ENCODE peak calls at places on chromosomes 4 and X, in ten cellular contexts. N is tibial artery, P is lower lobe of right lung, Y is mesenchymal stem cell, I is body of pancreas, W is OCI-LY7, V is heart left ventricle, F is psoas muscle, T is fibroblast of lung, H is uterus. Z is an unnamed sample.

GRCh38 chrX:41720125-41720780 is 3.7 kb upstream of the GPR82 start:
- DNase-seq in H (no peak), W (peak; percentile 29), N (no peak), T (no peak), P (no peak), F (no peak), I (no peak), Y (peak; percentile 12), V (no peak), Z (no peak)

GRCh38 chrX:103399744-103400143 is 23.4 kb downstream of the BEX3 start:
- DNase-seq in V (no peak), W (no peak), H (no peak), F (no peak), N (no peak), Y (no peak), T (peak; percentile 44), P (no peak), I (no peak), Z (no peak)

GRCh38 chr4:132123870-132124623 is 1025.0 kb upstream of the PCDH10 start:
- DNase-seq in V (no peak), H (no peak), P (no peak), I (no peak), W (no peak), T (peak; percentile 36), Y (peak; percentile 43), F (no peak), N (no peak), Z (peak; percentile 8)

GRCh38 chrX:52363247-52363883 is 5.5 kb upstream of the XAGE2 start:
- DNase-seq in T (peak; percentile 12), I (no peak), P (no peak), W (no peak), N (no peak), F (no peak), H (no peak), V (no peak), Y (no peak), Z (no peak)

GRCh38 chr4:187184513-187184912 is 460.9 kb upstream of the FAT1 start:
- DNase-seq in V (no peak), Y (no peak), I (no peak), P (no peak), N (no peak), T (no peak), H (no peak), F (no peak), W (no peak), Z (no peak)

GRCh38 chr4:69056921-69057562 is 39.2 kb upstream of the UGT2B7 start:
- DNase-seq in W (no peak), N (no peak), Y (peak; percentile 18), V (no peak), I (no peak), P (no peak), H (no peak), T (no peak), F (no peak), Z (no peak)

GRCh38 chrX:105226499-105226898 is 6.0 kb upstream of the TEX13A start:
- DNase-seq in F (no peak), T (no peak), V (no peak), W (no peak), P (no peak), Y (no peak), H (no peak), N (no peak), I (no peak), Z (no peak)

GRCh38 chrX:70754169-70754843 is 154.2 kb downstream of the TEX11 start:
- DNase-seq in W (no peak), I (no peak), N (no peak), V (no peak), H (no peak), P (no peak), F (no peak), T (no peak), Y (no peak), Z (no peak)

GRCh38 chr4:75880278-75880677 is 22.0 kb downstream of the PPEF2 start:
- DNase-seq in V (no peak), F (no peak), T (no peak), P (no peak), I (no peak), H (no peak), N (no peak), Y (peak; percentile 24), W (no peak), Z (no peak)

GRCh38 chr4:8278421-8279287 is 9.1 kb downstream of the HTRA3 start:
- DNase-seq in H (peak; percentile 78), I (no peak), P (no peak), N (no peak), W (no peak), F (peak; percentile 52), T (peak; percentile 93), V (no peak), Y (peak; percentile 94), Z (no peak)

GRCh38 chrX:96002401-96002800 is 682.2 kb upstream of the DIAPH2 start:
- DNase-seq in W (no peak), T (peak; percentile 88), V (no peak), F (no peak), I (no peak), H (no peak), P (no peak), N (no peak), Y (no peak), Z (no peak)

DNA sequence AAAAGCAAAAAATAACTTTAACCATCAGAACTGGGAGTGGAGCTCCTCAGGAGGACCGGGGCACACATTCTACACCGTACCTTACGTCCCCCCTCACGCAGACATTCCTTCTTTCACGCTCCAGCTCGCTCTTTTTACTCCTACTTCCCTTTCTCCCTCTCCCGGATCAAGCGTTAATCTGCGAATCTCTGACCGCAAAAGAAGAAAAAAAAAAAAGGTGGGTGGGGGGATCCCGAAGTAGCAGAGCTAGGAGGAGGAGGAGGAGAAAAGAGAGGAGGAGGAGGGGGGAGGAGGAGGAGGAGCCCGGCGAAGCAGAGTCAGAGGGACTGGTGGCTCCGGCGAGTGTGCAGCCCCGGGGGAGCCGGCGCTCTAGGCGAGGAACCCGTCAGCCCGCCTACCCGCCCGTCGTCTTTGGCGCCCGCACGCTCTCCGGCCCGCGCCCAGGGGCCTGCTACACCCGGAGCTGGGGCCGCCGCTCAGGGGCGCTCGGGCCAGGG is at the start of gene NHSL2:
- DNase-seq in V (peak; percentile 16), W (no peak), F (peak; percentile 29), N (peak; percentile 64), H (peak; percentile 27), T (no peak), Y (peak; percentile 40), P (peak; percentile 40), I (peak; percentile 10), Z (no peak)
- H3K27ac ChIP-seq in V (peak within 1 kb of the TSS; percentile 9), W (no peak within 1 kb of the TSS), F (no peak within 1 kb of the TSS), N (no peak within 1 kb of the TSS), H (peak within 1 kb of the TSS; percentile 69), T (no peak within 1 kb of the TSS), Y (no peak within 1 kb of the TSS), P (no peak within 1 kb of the TSS), I (no peak within 1 kb of the TSS), Z (no peak within 1 kb of the TSS)

GRCh38 chr4:31261632-31262031 is 541.5 kb downstream of the PCDH7 start:
- DNase-seq in Y (no peak), W (no peak), I (no peak), F (no peak), T (no peak), H (no peak), V (no peak), P (no peak), N (no peak), Z (no peak)

GRCh38 chr4:31259119-31259518 is 539.0 kb downstream of the PCDH7 start:
- DNase-seq in I (no peak), H (no peak), Y (no peak), F (no peak), P (no peak), W (no peak), V (no peak), T (no peak), N (no peak), Z (no peak)
- H3K27ac ChIP-seq in I (no peak overlapping the region), H (no peak overlapping the region), Y (no peak overlapping the region), F (no peak overlapping the region), P (no peak overlapping the region), W (no peak overlapping the region), V (no peak overlapping the region), T (no peak overlapping the region), N (no peak overlapping the region), Z (no peak overlapping the region)

GRCh38 chrX:19810370-19810769 is 77.0 kb downstream of the SH3KBP1 start:
- DNase-seq in T (no peak), W (no peak), Y (peak; percentile 19), F (no peak), I (no peak), P (no peak), V (no peak), H (no peak), N (no peak), Z (no peak)
- H3K27ac ChIP-seq in T (no peak overlapping the region), W (peak overlapping the region; percentile 77), Y (no peak overlapping the region), F (no peak overlapping the region), I (no peak overlapping the region), P (no peak overlapping the region), V (no peak overlapping the region), H (no peak overlapping the region), N (no peak overlapping the region), Z (no peak overlapping the region)

GRCh38 chr4:147479817-147480216 is 1.1 kb upstream of the EDNRA start:
- DNase-seq in I (no peak), Y (peak; percentile 49), W (no peak), F (peak; percentile 8), N (peak; percentile 93), H (peak; percentile 48), T (peak; percentile 88), V (peak; percentile 59), P (no peak), Z (peak; percentile 49)

GRCh38 chr4:147480502-147480890 is 401 bp upstream of the EDNRA start:
- DNase-seq in I (no peak), F (no peak), T (no peak), W (no peak), Y (no peak), V (no peak), N (peak; percentile 67), H (peak; percentile 47), P (no peak), Z (no peak)

GRCh38 chr4:147481577-147482109 is 746 bp downstream of the EDNRA start:
- DNase-seq in W (no peak), V (peak; percentile 29), P (no peak), F (no peak), I (no peak), N (peak; percentile 67), T (peak; percentile 45), H (peak; percentile 24), Y (peak; percentile 46), Z (no peak)

GRCh38 chr4:147482281-147482680 is 1.4 kb downstream of the EDNRA start:
- DNase-seq in H (no peak), N (no peak), T (no peak), Y (no peak), W (no peak), P (no peak), I (no peak), F (no peak), V (no peak), Z (no peak)

DNA sequence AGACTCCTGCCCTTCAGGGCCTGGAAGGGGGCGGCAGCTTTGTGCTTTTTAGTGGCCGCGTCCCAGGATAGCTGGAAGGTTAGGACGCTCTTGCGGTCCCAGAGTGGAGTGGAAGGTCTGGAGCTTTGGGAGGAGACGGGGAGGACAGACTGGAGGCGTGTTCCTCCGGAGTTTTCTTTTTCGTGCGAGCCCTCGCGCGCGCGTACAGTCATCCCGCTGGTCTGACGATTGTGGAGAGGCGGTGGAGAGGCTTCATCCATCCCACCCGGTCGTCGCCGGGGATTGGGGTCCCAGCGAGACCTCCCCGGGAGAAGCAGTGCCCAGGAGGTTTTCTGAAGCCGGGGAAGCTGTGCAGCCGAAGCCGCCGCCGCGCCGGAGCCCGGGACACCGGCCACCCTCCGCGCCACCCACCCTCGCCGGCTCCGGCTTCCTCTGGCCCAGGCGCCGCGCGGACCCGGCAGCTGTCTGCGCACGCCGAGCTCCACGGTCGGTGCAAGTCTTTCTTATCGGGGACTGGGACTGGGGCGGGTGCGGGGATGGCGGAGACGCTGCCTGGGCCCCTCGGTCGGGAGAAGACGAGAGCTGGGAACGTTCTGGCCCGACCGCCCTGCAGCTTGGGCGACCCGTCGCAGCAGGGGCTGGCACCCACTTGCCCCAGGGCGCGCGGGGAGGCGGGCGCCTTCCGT is at the start of gene EDNRA:
- DNase-seq in P (peak; percentile 51), F (peak; percentile 25), T (peak; percentile 65), H (peak; percentile 48), Y (peak; percentile 79), W (no peak), N (peak; percentile 73), I (peak; percentile 11), V (peak; percentile 57), Z (no peak)
- H3K27ac ChIP-seq in P (peak within 1 kb of the TSS; percentile 75), F (peak within 1 kb of the TSS; percentile 53), T (peak within 1 kb of the TSS; percentile 18), H (peak within 1 kb of the TSS; percentile 87), Y (no peak within 1 kb of the TSS), W (no peak within 1 kb of the TSS), N (peak within 1 kb of the TSS; percentile 79), I (no peak within 1 kb of the TSS), V (peak within 1 kb of the TSS; percentile 76), Z (no peak within 1 kb of the TSS)

Z was measured in epithelial cell of prostate.